ENCODE peak calls at places on chromosomes 13 and 19, in five cellular contexts. T is upper lobe of left lung, F is HepG2, J is A549, U is K562. V is an unnamed sample. For H3K4me1, the result is how much of the 10 kb centered on the place peaks cover.

GRCh38 chr19:15365264-15365663 is 14.3 kb downstream of the AKAP8 start:
- ATAC-seq in T (no peak), F (peak), J (peak), U (peak), V (no peak)

GRCh38 chr13:97432232-97432916 is 1.6 kb upstream of the RAP2A start:
- ATAC-seq in T (no peak), F (no peak), J (no peak), U (no peak), V (no peak)

GRCh38 chr13:25281937-25282332 is 5.4 kb downstream of the MTMR6 start:
- ATAC-seq in T (no peak), F (no peak), J (no peak), U (peak), V (no peak)

GRCh38 chr13:50149932-50150331 is 134.7 kb downstream of the KCNRG start:
- ATAC-seq in T (no peak), F (no peak), J (no peak), U (peak), V (no peak)

GRCh38 chr13:48920730-48921129 is 55.0 kb upstream of the FNDC3A start:
- ATAC-seq in T (no peak), F (no peak), J (no peak), U (no peak), V (no peak)

GRCh38 chr13:38590796-38591507 is 95.9 kb upstream of the FREM2 start:
- ATAC-seq in T (peak), F (no peak), J (no peak), U (no peak), V (no peak)

GRCh38 chr13:77530870-77531269 is 4.6 kb upstream of the SCEL start:
- ATAC-seq in T (no peak), F (no peak), J (no peak), U (no peak), V (no peak)

GRCh38 chr19:49442354-49442753 is 1.0 kb upstream of the SLC17A7 start:
- ATAC-seq in T (no peak), F (no peak), J (peak), U (no peak), V (peak)

GRCh38 chr13:39282400-39282972 is 244.2 kb downstream of the NHLRC3 start:
- ATAC-seq in T (no peak), F (no peak), J (no peak), U (no peak), V (no peak)

GRCh38 chr19:38899447-38900219 is at the start of the genes NFKBIB and SIRT2:
- ATAC-seq in T (peak), F (peak), J (peak), U (peak), V (peak)

GRCh38 chr13:114157869-114158495 is 21.1 kb upstream of the CFAP97D2 start:
- ATAC-seq in T (no peak), F (no peak), J (no peak), U (no peak), V (no peak)

GRCh38 chr13:20193924-20194631 is 1.3 kb upstream of the GJB2 start:
- ATAC-seq in T (peak), F (no peak), J (no peak), U (no peak), V (no peak)

GRCh38 chr13:41402695-41403511 is 54.4 kb upstream of the RGCC start:
- ATAC-seq in T (peak), F (peak), J (peak), U (peak), V (no peak)

GRCh38 chr13:94233401-94233800 is 246.1 kb downstream of the DCT start:
- ATAC-seq in T (no peak), F (no peak), J (peak), U (no peak), V (peak)

GRCh38 chr13:27283906-27284523 is 13.4 kb downstream of the RASL11A start:
- ATAC-seq in T (peak), F (peak), J (peak), U (peak), V (no peak)

GRCh38 chr19:51417807-51418152 is 338 bp upstream of the SIGLEC10 start:
- ATAC-seq in T (no peak), F (no peak), J (no peak), U (no peak), V (no peak)

GRCh38 chr19:8494158-8494557 is 8.3 kb downstream of the PRAM1 start:
- ATAC-seq in T (no peak), F (peak), J (no peak), U (no peak), V (no peak)

GRCh38 chr13:94607056-94607455 is 5.4 kb downstream of the GPR180 start:
- ATAC-seq in T (no peak), F (no peak), J (no peak), U (no peak), V (no peak)

GRCh38 chr13:102293723-102294122 is 108.1 kb downstream of the FGF14 start:
- ATAC-seq in T (no peak), F (no peak), J (no peak), U (no peak), V (no peak)

GRCh38 chr19:15430526-15431120 is 11.8 kb upstream of the AKAP8L start:
- ATAC-seq in T (no peak), F (no peak), J (no peak), U (no peak), V (no peak)

GRCh38 chr19:3842948-3843347 is 25.9 kb downstream of the ZFR2 start:
- ATAC-seq in T (no peak), F (no peak), J (no peak), U (peak), V (no peak)

GRCh38 chr13:19910336-19911072 is 47.1 kb upstream of the ZMYM5 start:
- ATAC-seq in T (no peak), F (no peak), J (peak), U (no peak), V (no peak)

GRCh38 chr19:19775891-19776205 is 42.9 kb upstream of the ZNF14 start:
- ATAC-seq in T (no peak), F (peak), J (peak), U (peak), V (no peak)

GRCh38 chr19:50718255-50719118 is 1.1 kb downstream of the SHANK1 start:
- ATAC-seq in T (no peak), F (no peak), J (no peak), U (no peak), V (no peak)

GRCh38 chr13:49411353-49411752 is 32.5 kb downstream of the CAB39L start:
- ATAC-seq in T (no peak), F (no peak), J (no peak), U (no peak), V (no peak)

GRCh38 chr19:980133-980998 is 3.8 kb upstream of the WDR18 start:
- ATAC-seq in T (peak), F (peak), J (no peak), U (peak), V (no peak)

GRCh38 chr19:35846038-35846668 is 6.2 kb downstream of the NPHS1 start:
- ATAC-seq in T (no peak), F (peak), J (peak), U (no peak), V (no peak)

GRCh38 chr13:109646423-109646822 is 140.0 kb downstream of the IRS2 start:
- ATAC-seq in T (no peak), F (no peak), J (no peak), U (no peak), V (no peak)

GRCh38 chr13:84273163-84273562 is 390.9 kb upstream of the SLITRK1 start:
- ATAC-seq in T (no peak), F (no peak), J (no peak), U (no peak), V (no peak)

GRCh38 chr13:30196025-30196424 is 111.3 kb downstream of the KATNAL1 start:
- ATAC-seq in T (no peak), F (no peak), J (no peak), U (no peak), V (no peak)

DNA sequence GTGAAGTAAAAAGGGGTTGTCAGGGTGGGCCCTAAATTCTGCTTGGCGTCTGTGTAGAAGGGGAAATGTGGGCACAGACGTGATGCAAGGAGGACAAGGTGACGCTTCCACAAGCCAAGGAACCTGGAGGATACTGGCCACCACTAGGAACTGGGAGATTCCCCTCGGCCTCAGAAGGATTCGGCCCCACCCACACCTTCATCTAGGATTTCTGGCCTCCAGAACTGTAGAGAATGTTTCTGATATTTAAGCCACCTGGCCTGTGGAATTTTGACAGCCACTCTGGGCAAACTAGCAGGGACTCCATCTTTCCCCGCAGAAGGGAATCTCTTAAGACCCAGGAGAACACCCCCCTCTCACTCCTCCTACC is 1.1 kb downstream of the PLEKHJ1 start:
- ATAC-seq in T (no peak), F (no peak), J (no peak), U (no peak), V (no peak)
- H3K4me1 ChIP-seq in T (under half), F (half or more), J (under half), U (half or more), V (under half)

DNA sequence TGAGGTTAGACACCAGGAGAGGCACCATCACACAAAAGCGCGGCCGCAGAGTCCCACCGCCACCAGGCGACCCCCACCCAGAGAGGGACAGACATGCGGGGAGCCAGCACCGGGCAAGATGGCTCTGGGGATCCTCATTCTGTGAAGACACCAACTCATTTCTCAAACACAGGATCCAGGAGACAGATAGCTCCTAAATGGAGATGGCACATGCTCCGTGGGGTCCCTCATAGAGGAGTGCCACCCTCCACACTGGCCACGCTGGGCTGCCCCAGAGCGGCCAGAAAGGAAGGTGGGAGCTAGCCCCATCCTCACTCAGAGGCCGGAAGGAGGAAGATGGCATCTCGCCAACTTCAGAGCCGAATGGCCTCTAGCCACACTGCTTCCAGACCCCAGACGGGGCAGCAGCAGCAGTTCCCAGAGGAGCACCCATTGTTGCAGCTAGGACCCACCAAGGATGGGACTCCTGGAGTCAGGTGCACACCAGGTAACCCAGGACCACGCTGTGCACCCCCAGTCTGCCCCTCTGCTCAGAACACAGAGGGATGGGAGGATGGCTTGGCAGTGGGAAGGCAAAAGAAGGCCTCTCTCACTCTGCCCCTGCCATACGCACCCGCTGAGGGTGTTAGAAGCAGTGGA is 78.6 kb downstream of the ZIC5 start:
- ATAC-seq in T (peak), F (peak), J (no peak), U (no peak), V (no peak)
- H3K4me3 ChIP-seq in T (no peak), F (peak), J (no peak), U (no peak), V (no peak)

GRCh38 chr13:75919660-75920199 is 283.6 kb downstream of the LMO7 start:
- ATAC-seq in T (no peak), F (no peak), J (no peak), U (no peak), V (no peak)

GRCh38 chr13:75920536-75920935 is 284.4 kb downstream of the LMO7 start:
- ATAC-seq in T (no peak), F (no peak), J (no peak), U (no peak), V (no peak)
- TF ChIP-seq EP300 in T (no peak), F (no peak), J (no peak), U (no peak), V (no peak)

GRCh38 chr19:6723108-6723618 is 2.7 kb upstream of the C3 start:
- ATAC-seq in T (no peak), F (no peak), J (no peak), U (no peak), V (peak)

GRCh38 chr19:6725513-6726231 is 5.2 kb upstream of the C3 start:
- ATAC-seq in T (no peak), F (peak), J (no peak), U (no peak), V (no peak)

GRCh38 chr19:6723738-6724137 is 3.3 kb upstream of the C3 start:
- ATAC-seq in T (no peak), F (no peak), J (no peak), U (no peak), V (no peak)

GRCh38 chr19:6721773-6722172 is 1.3 kb upstream of the C3 start:
- ATAC-seq in T (no peak), F (no peak), J (no peak), U (no peak), V (no peak)

DNA sequence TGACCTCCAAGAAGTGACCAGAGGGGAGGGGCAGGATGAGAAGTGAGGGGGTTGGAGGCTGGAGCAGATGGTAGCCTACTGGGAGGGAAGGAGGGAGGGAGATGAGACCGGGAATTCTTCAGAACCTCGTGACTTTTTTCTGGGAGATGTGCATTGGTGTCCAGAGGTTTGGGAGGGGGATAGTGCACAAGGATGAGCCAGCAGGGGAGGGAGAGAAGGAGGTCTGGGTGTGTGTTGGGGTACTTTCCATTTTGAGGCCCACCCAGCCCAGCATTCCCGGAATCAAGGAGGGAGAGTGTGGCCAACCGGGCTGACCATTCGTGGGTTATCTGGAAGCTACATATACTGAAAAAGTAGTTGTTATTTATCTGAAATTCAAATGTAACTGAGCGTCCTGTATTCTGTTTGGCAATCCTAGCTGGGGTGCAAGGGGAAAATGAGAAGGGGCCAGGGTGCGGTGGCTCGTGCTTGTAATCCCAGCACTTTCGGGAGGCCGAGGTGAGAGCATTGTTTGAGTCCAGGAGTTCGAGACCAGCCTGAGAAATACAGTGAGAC is 4.3 kb upstream of the C3 start:
- ATAC-seq in T (no peak), F (no peak), J (no peak), U (no peak), V (no peak)
- H3K4me1 ChIP-seq in T (under half), F (half or more), J (half or more), U (under half), V (under half)

GRCh38 chr13:60268203-60268555 is 104.5 kb upstream of the DIAPH3 start:
- ATAC-seq in T (no peak), F (no peak), J (no peak), U (no peak), V (no peak)
- H3K4me3 ChIP-seq in T (peak), F (peak), J (peak), U (peak), V (peak)

DNA sequence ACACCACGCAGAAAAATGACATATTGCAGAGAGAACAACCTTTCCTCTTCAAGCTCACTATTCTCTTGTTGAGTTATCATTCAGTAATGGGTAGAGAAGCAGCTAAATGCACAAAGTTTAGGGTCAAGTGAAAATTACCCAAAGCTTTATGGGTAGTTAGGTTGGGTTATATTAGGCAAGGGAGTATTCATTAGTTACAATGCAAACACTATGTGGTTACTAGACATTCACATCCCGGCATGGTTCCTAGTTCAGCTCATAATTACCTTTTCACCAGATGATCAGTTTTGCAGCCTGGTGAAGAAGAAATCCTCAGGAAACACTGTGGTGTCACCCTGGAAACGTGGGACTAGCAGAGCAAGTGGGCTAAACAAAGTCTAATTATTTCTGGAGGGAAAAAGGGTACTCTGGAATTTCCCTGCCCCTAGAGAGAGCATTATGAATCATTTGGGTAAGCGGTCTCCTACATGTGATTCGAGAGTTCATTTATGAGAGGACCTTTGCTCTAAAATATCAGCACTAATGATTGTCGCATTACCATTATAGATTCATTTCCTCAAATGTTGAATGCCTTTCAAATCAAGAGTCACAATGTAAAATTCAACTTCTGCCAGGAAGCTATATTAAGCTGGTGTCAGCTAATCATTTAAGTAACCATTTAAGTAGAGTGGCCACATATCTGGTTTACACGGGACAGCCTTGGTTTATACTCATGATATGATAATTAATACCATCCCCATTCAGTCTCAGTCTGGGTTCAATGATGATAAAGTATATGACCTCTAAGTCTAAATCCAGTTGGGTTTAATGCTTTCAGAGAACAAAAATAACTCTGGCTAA is 1208.0 kb downstream of the DIAPH3 start:
- ATAC-seq in T (no peak), F (no peak), J (no peak), U (no peak), V (no peak)
- TF ChIP-seq EP300 in T (no peak), F (no peak), J (no peak), U (no peak), V (no peak)

V was measured in gastroesophageal sphincter.